ENCODE peak calls at places on chromosome 17, in eight cellular contexts. L is CD4-positive, alpha-beta T cell; I is heart right ventricle; R is IMR-90; E is HFF-Myc; P is transverse colon; J is tibial artery; M is AG10803. H is an unnamed sample.

GRCh38 chr17:83195330-83196087 is 116.1 kb downstream of the METRNL start:
- DNase-seq in L (no peak), E (no peak), J (peak), R (no peak), M (peak), P (no peak), I (no peak), H (no peak)

GRCh38 chr17:56629450-56630187 is 36.1 kb downstream of the NOG start:
- DNase-seq in I (no peak), J (no peak), R (peak), P (no peak), E (peak), M (peak), L (no peak), H (peak)

GRCh38 chr17:17462048-17462824 is 14.6 kb upstream of the MED9 start:
- DNase-seq in L (no peak), E (no peak), M (no peak), I (no peak), J (no peak), P (peak), R (peak), H (no peak)

GRCh38 chr17:1590031-1590746 is 27.6 kb upstream of the PITPNA start:
- DNase-seq in L (no peak), E (peak), I (peak), R (peak), M (peak), P (peak), J (peak), H (no peak)

GRCh38 chr17:48520631-48521045 is 10.2 kb downstream of the HOXB1 start:
- DNase-seq in E (no peak), M (peak), R (peak), L (no peak), P (no peak), I (no peak), J (no peak), H (no peak)

GRCh38 chr17:7440823-7441174 is 1.5 kb downstream of the FGF11 start:
- DNase-seq in M (no peak), E (no peak), J (no peak), L (no peak), R (no peak), P (peak), I (peak), H (no peak)

GRCh38 chr17:58507123-58507634 is 7.3 kb downstream of the MTMR4 start:
- DNase-seq in R (no peak), P (no peak), E (no peak), I (no peak), M (peak), L (no peak), J (no peak), H (no peak)

GRCh38 chr17:55770220-55770870 is 19.5 kb downstream of the PCTP start:
- DNase-seq in I (no peak), P (no peak), E (no peak), R (peak), M (peak), J (no peak), L (no peak), H (peak)

GRCh38 chr17:10844667-10845387 is 6.9 kb upstream of the PIRT start:
- DNase-seq in R (peak), M (peak), I (peak), J (peak), L (peak), P (peak), E (peak), H (peak)

GRCh38 chr17:68544521-68544920 is 32.3 kb downstream of the PRKAR1A start:
- DNase-seq in L (no peak), J (no peak), I (no peak), R (no peak), E (no peak), M (no peak), P (no peak), H (no peak)

GRCh38 chr17:65530985-65531507 is 30.4 kb downstream of the AXIN2 start:
- DNase-seq in E (peak), I (peak), J (no peak), M (peak), P (no peak), L (no peak), R (peak), H (peak)

GRCh38 chr17:42135664-42136653 is 13.4 kb downstream of the HSPB9 start:
- DNase-seq in L (no peak), J (peak), E (no peak), M (peak), R (peak), P (peak), I (peak), H (no peak)

GRCh38 chr17:39702901-39703893 is 3.3 kb downstream of the ERBB2 start:
- DNase-seq in E (no peak), R (peak), J (no peak), L (no peak), M (no peak), I (no peak), P (no peak), H (no peak)

DNA sequence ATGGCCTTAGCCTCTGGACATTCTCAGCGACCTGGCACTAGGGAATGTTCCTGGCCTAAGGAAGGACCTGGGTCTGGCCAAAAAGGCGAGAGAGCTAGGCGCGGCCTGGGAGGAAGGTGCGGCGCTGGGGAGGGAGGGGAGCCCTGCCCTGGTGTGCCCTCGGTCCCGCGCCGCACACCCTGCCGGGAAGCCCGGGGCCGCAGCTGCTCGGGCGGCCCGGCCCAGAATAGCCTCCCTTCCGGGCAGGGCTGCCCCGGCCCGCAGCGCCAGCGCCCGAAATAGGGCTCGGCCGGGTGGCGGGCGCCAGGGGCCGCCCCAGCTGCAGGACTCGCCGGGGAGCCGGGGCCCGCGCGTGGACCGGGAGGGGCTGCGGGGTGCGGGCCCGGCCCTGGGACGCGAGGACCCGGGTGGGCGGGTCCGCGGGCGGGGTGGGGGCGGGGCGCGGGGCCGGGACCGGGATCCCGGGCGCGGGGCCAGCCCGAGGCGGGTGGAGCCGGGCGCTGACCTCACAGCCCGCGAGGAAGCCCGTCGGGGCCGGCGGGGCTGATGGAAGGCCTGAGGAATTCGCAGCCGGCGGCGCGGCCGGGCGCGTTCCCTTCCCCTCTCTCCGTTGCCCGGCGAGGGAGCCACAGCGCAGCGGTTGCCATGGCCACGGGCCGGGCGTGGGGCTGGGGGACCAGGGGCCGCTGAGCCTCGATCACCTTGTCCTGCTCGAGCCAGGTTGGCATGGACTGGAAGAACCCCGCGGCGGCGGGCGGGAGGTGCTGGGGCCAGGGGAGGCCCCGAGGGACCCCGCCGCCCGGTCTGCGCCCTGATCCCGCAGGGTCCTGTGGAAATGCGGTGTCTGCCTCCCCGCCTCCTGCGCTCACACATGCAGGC is 18.1 kb downstream of the SOCS3 start:
- DNase-seq in P (peak), I (peak), E (no peak), L (no peak), J (peak), M (peak), R (peak), H (peak)
- TF ChIP-seq CTCF in P (no peak), I (no peak), E (no peak), L (no peak), J (no peak), M (no peak), R (peak), H (no peak)

DNA sequence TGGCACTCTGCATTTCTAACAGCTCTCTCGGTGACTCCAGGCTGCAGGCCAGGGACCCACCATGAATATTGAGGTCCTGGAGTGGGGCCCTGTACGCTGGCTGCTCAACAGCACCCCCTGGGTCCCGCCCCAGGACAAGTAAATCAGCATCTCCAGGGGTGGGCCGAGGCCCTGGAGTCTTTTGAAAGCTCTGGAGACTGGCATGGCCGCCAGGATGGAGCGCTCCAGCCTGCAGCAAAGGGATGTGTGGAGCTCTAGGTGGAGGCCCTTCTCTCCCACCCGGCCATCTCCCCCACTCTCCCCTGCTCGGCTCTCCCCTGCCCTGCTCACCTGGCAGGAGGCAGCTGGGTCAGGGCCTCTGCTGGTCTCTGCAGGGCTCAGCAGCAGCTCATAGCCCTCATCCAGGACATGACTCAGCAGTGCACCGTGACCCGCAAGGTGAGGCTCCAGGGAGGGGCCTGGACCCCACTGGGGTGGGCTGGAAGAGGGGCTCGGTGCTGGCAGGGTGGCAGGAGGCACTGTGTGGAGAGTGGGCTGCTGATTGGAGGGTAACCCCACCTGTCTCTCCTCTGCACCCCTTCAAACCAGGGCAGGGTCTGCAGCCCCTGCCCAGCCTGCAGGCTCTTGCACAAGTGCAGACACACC is 16.6 kb downstream of the SGSH start:
- DNase-seq in L (no peak), J (no peak), M (no peak), I (no peak), E (no peak), R (no peak), P (no peak), H (no peak)
- TF ChIP-seq CTCF in L (no peak), J (no peak), M (no peak), I (no peak), E (no peak), R (no peak), P (no peak), H (no peak)

DNA sequence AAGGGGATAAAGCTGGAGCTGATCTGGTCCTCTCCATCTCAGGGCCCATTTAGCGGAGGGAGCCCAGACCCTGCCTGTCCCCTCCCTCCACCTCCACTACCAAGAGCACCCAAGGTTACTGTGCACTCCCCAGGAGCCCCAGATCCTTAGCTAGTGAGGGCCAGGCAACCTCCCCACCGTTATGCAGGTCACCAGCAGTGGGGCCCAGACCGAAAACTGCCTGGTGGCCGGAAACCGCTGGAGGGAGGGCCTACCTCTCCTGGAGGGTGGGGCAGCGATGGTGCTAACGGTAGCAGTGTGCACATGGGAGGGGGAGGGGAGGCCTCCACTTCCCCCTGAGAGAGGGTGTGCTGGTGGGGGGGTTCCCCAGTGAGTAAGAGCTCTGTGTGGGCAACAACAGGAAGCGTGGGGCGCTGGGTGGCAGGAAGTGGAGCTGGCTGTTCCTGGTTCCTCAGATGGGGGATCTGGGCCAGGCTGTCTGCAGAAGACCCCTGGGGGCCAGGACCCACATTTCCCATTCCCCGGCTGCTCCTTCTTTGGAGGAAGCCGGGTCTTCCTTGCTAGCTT is 4.4 kb downstream of the FMNL1 start:
- DNase-seq in J (peak), E (no peak), R (no peak), M (no peak), I (peak), L (peak), P (peak), H (no peak)
- TF ChIP-seq CTCF in J (no peak), E (no peak), R (no peak), M (no peak), I (no peak), L (no peak), P (no peak), H (no peak)

GRCh38 chr17:66889480-66890230 is 54.7 kb downstream of the CACNG5 start:
- DNase-seq in R (no peak), I (no peak), P (no peak), E (no peak), M (no peak), J (no peak), L (no peak), H (no peak)

GRCh38 chr17:66884931-66885330 is 50.0 kb downstream of the CACNG5 start:
- DNase-seq in M (no peak), R (no peak), L (no peak), I (no peak), J (no peak), P (no peak), E (no peak), H (no peak)

GRCh38 chr17:66885417-66885816 is 50.5 kb downstream of the CACNG5 start:
- DNase-seq in J (no peak), M (no peak), E (no peak), L (no peak), P (no peak), I (no peak), R (peak), H (no peak)
- TF ChIP-seq CTCF in J (no peak), M (no peak), E (no peak), L (no peak), P (no peak), I (no peak), R (no peak), H (no peak)

GRCh38 chr17:75517277-75517865 is 1.0 kb downstream of the TSEN54 start:
- DNase-seq in L (no peak), I (no peak), P (peak), J (no peak), E (no peak), R (no peak), M (no peak), H (no peak)
- TF ChIP-seq CTCF in L (peak), I (no peak), P (peak), J (no peak), E (no peak), R (no peak), M (no peak), H (no peak)

H was measured in nephron progenitor cell.